ENCODE peak calls at places on chromosomes 1 and 21, in ten cellular contexts. O is GM23338; L is left ventricle myocardium inferior; Q is stimulated activated CD4-positive, alpha-beta T cell treated with anti-CD3 and anti-CD28 coated beads, Interleukin-2, amount 100 ng/mL, for 48 hours; G is heart right ventricle; K is right cardiac atrium; H is hepatocyte; E is T follicular helper cell; S is kidney glomerular epithelial cell; P is dermis microvascular lymphatic vessel endothelial cell. V is an unnamed sample.

GRCh38 chr1:9629445-9630201 is 21.9 kb upstream of the PIK3CD start:
- DNase-seq in O (no peak), G (peak), E (peak), H (no peak), S (no peak), L (peak), K (peak), P (no peak), Q (peak), V (peak)

GRCh38 chr1:38050397-38051141 is 4.0 kb upstream of the POU3F1 start:
- DNase-seq in E (no peak), K (no peak), Q (no peak), O (no peak), L (no peak), G (no peak), H (no peak), S (peak), P (no peak), V (no peak)

GRCh38 chr1:169914534-169914933 is 20.8 kb upstream of the SCYL3 start:
- DNase-seq in S (no peak), Q (no peak), K (no peak), L (no peak), P (no peak), O (no peak), E (no peak), H (no peak), G (no peak), V (no peak)

GRCh38 chr1:223102797-223103533 is 40.1 kb downstream of the TLR5 start:
- DNase-seq in S (no peak), L (peak), H (peak), Q (no peak), K (no peak), E (no peak), O (no peak), P (peak), G (peak), V (no peak)

GRCh38 chr1:48203287-48203900 is 19.1 kb upstream of the SLC5A9 start:
- DNase-seq in K (no peak), O (peak), G (no peak), S (peak), Q (no peak), P (peak), E (no peak), L (no peak), H (peak), V (no peak)

GRCh38 chr1:199272690-199273089 is 633.9 kb downstream of the PTPRC start:
- DNase-seq in L (no peak), O (peak), H (peak), E (no peak), Q (no peak), S (peak), K (peak), P (peak), G (peak), V (no peak)

GRCh38 chr1:159012495-159012894 is 2.8 kb downstream of the IFI16 start:
- DNase-seq in P (peak), L (no peak), O (no peak), K (no peak), H (no peak), S (no peak), Q (peak), G (no peak), E (peak), V (no peak)

GRCh38 chr1:180365039-180365438 is 135.0 kb downstream of the LHX4 start:
- DNase-seq in H (no peak), E (no peak), L (no peak), S (no peak), O (peak), G (no peak), K (no peak), Q (no peak), P (peak), V (no peak)

GRCh38 chr1:6052543-6053205 is 7.0 kb downstream of the KCNAB2 start:
- DNase-seq in O (peak), S (peak), K (peak), E (peak), Q (no peak), L (peak), G (peak), P (peak), H (peak), V (peak)

GRCh38 chr21:45137612-45137937 is 63.2 kb downstream of the ADARB1 start:
- DNase-seq in E (no peak), P (no peak), H (no peak), L (no peak), S (no peak), G (no peak), O (no peak), Q (no peak), K (peak), V (no peak)

GRCh38 chr1:17016317-17016661 is 4.6 kb upstream of the ATP13A2 start:
- DNase-seq in S (peak), G (no peak), K (no peak), H (no peak), O (peak), Q (no peak), E (no peak), P (peak), L (no peak), V (no peak)

GRCh38 chr1:47710075-47711071 is 272.5 kb downstream of the FOXD2 start:
- DNase-seq in S (peak), P (peak), L (peak), G (peak), Q (peak), O (peak), E (peak), K (peak), H (peak), V (peak)

GRCh38 chr1:162386292-162387225 is 5.0 kb downstream of the C1orf226 start:
- DNase-seq in G (no peak), O (no peak), E (no peak), S (no peak), L (no peak), H (no peak), P (no peak), Q (no peak), K (no peak), V (no peak)

GRCh38 chr1:36962991-36963390 is 71.3 kb downstream of the GRIK3 start:
- DNase-seq in L (no peak), K (no peak), S (no peak), G (no peak), E (no peak), Q (no peak), O (no peak), H (no peak), P (no peak), V (no peak)

GRCh38 chr1:20164694-20165202 is 21.1 kb upstream of the UBXN10 start:
- DNase-seq in O (no peak), K (no peak), H (no peak), S (no peak), G (peak), L (peak), Q (no peak), P (peak), E (no peak), V (no peak)

GRCh38 chr1:213931804-213932203 is 56.0 kb upstream of the PROX1 start:
- DNase-seq in H (no peak), E (no peak), O (peak), S (no peak), P (no peak), L (no peak), Q (no peak), K (no peak), G (no peak), V (no peak)

GRCh38 chr1:167276969-167277368 is 56.3 kb downstream of the POU2F1 start:
- DNase-seq in S (no peak), G (no peak), P (no peak), H (no peak), E (no peak), O (no peak), L (no peak), K (no peak), Q (no peak), V (no peak)

GRCh38 chr1:101043776-101044175 is 18.2 kb upstream of the DPH5 start:
- DNase-seq in Q (no peak), K (no peak), L (no peak), E (no peak), S (peak), P (peak), G (no peak), H (peak), O (no peak), V (no peak)

GRCh38 chr1:65952692-65953091 is 160.0 kb downstream of the PDE4B start:
- DNase-seq in L (no peak), G (no peak), P (peak), Q (no peak), H (no peak), K (no peak), O (no peak), E (no peak), S (no peak), V (no peak)

GRCh38 chr1:245155186-245156040 is 628 bp downstream of the KIF26B start:
- DNase-seq in G (no peak), E (no peak), H (peak), S (peak), Q (no peak), K (no peak), P (peak), L (no peak), O (peak), V (no peak)

V was measured in effector memory CD4-positive, alpha-beta T cell.